ENCODE peak calls at places on chromosomes 4 and X, in four cellular contexts. One of them, this sample, is unnamed.

GRCh38 chr4:186734251-186734650 is 10.6 kb upstream of the FAT1 start:
- DNase-seq in upper lobe of left lung: no peak
- DNase-seq in GM10248: no peak
- DNase-seq in GM06990: no peak
- DNase-seq in this sample: no peak

GRCh38 chr4:182642831-182643230 is 274.4 kb downstream of the DCTD start:
- DNase-seq in upper lobe of left lung: no peak
- DNase-seq in GM10248: no peak
- DNase-seq in GM06990: no peak
- DNase-seq in this sample: no peak

GRCh38 chr4:74320559-74321118 is 12.4 kb downstream of the EPGN start:
- DNase-seq in upper lobe of left lung: no peak
- DNase-seq in GM10248: peak
- DNase-seq in GM06990: peak
- DNase-seq in this sample: no peak

GRCh38 chr4:103449285-103449684 is 251.1 kb upstream of the CENPE start:
- DNase-seq in upper lobe of left lung: no peak
- DNase-seq in GM10248: no peak
- DNase-seq in GM06990: no peak
- DNase-seq in this sample: no peak

GRCh38 chr4:122403860-122404259 is 25.0 kb downstream of the ADAD1 start:
- DNase-seq in upper lobe of left lung: no peak
- DNase-seq in GM10248: no peak
- DNase-seq in GM06990: no peak
- DNase-seq in this sample: no peak

GRCh38 chr4:123109129-123109528 is 186.7 kb upstream of the NUDT6 start:
- DNase-seq in upper lobe of left lung: no peak
- DNase-seq in GM10248: no peak
- DNase-seq in GM06990: no peak
- DNase-seq in this sample: no peak

GRCh38 chr4:189022441-189023035 is 883.3 kb downstream of the TRIML1 start:
- DNase-seq in upper lobe of left lung: no peak
- DNase-seq in GM10248: no peak
- DNase-seq in GM06990: no peak
- DNase-seq in this sample: no peak

GRCh38 chr4:73423184-73423583 is 12.8 kb upstream of the AFP start:
- DNase-seq in upper lobe of left lung: no peak
- DNase-seq in GM10248: no peak
- DNase-seq in GM06990: no peak
- DNase-seq in this sample: no peak

GRCh38 chr4:142265946-142266345 is 580.2 kb downstream of the INPP4B start:
- DNase-seq in upper lobe of left lung: no peak
- DNase-seq in GM10248: no peak
- DNase-seq in GM06990: no peak
- DNase-seq in this sample: no peak

GRCh38 chr4:20882500-20882899 is 182.2 kb downstream of the PACRGL start:
- DNase-seq in upper lobe of left lung: no peak
- DNase-seq in GM10248: no peak
- DNase-seq in GM06990: no peak
- DNase-seq in this sample: no peak

GRCh38 chr4:155079866-155080265 is 128.6 kb upstream of the NPY2R start:
- DNase-seq in upper lobe of left lung: no peak
- DNase-seq in GM10248: no peak
- DNase-seq in GM06990: no peak
- DNase-seq in this sample: no peak

GRCh38 chrX:130896026-130896425 is 7.0 kb downstream of the ENOX2 start:
- DNase-seq in upper lobe of left lung: no peak
- DNase-seq in GM10248: no peak
- DNase-seq in GM06990: no peak
- DNase-seq in this sample: no peak

GRCh38 chrX:25028726-25029125 is 13.0 kb upstream of the ARX start:
- DNase-seq in upper lobe of left lung: no peak
- DNase-seq in GM10248: no peak
- DNase-seq in GM06990: no peak
- DNase-seq in this sample: no peak

GRCh38 chrX:18098704-18099103 is 122.0 kb downstream of the BEND2 start:
- DNase-seq in upper lobe of left lung: peak
- DNase-seq in GM10248: no peak
- DNase-seq in GM06990: no peak
- DNase-seq in this sample: no peak

GRCh38 chrX:40153335-40154221 is 55.8 kb upstream of the BCOR start:
- DNase-seq in upper lobe of left lung: peak
- DNase-seq in GM10248: peak
- DNase-seq in GM06990: peak
- DNase-seq in this sample: no peak

GRCh38 chr4:117996891-117997290 is 37.4 kb upstream of the NDST3 start:
- DNase-seq in upper lobe of left lung: no peak
- DNase-seq in GM10248: no peak
- DNase-seq in GM06990: no peak
- DNase-seq in this sample: no peak

GRCh38 chrX:51487960-51488267 is 8.5 kb downstream of the NUDT11 start:
- DNase-seq in upper lobe of left lung: no peak
- DNase-seq in GM10248: no peak
- DNase-seq in GM06990: no peak
- DNase-seq in this sample: no peak

GRCh38 chr4:56410247-56410646 is 23.0 kb upstream of the AASDH start:
- DNase-seq in upper lobe of left lung: no peak
- DNase-seq in GM10248: no peak
- DNase-seq in GM06990: no peak
- DNase-seq in this sample: no peak

DNA sequence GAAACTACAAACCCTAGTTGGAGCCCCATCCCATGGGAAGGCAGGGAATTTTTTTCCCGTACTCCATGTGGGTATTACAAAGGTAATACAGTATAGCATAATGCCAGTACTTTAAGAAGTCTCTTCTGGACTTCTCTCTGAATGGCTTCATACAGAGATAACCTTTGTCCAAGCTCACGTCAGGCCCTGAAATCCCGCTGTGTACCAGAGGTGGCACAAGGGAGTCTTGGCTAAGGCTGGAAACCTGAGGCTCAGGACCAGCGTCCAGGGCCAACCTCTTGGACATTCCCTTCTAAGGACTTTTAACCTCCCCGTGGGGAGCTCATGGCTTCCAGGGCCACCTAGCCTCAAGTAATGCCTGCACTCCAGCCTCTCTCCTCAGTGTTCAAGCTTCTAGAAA is 338.9 kb upstream of the FAM241A start:
- DNase-seq in upper lobe of left lung: no peak
- DNase-seq in GM10248: no peak
- DNase-seq in GM06990: no peak
- DNase-seq in this sample: no peak
- TF ChIP-seq CTCF in upper lobe of left lung: no peak
- TF ChIP-seq CTCF in GM10248: no peak
- TF ChIP-seq CTCF in GM06990: peak
- TF ChIP-seq CTCF in this sample: peak

GRCh38 chr4:25531272-25531671 is 124.4 kb upstream of the SLC34A2 start:
- DNase-seq in upper lobe of left lung: no peak
- DNase-seq in GM10248: no peak
- DNase-seq in GM06990: no peak
- DNase-seq in this sample: no peak
- TF ChIP-seq CTCF in upper lobe of left lung: no peak
- TF ChIP-seq CTCF in GM10248: no peak
- TF ChIP-seq CTCF in GM06990: peak
- TF ChIP-seq CTCF in this sample: peak

GRCh38 chr4:143399113-143399949 is 62.7 kb downstream of the GAB1 start:
- DNase-seq in upper lobe of left lung: no peak
- DNase-seq in GM10248: no peak
- DNase-seq in GM06990: no peak
- DNase-seq in this sample: no peak
- TF ChIP-seq CTCF in upper lobe of left lung: peak
- TF ChIP-seq CTCF in GM10248: peak
- TF ChIP-seq CTCF in GM06990: peak
- TF ChIP-seq CTCF in this sample: peak

GRCh38 chr4:69823481-69824186 is 36.3 kb downstream of the SULT1E1 start:
- DNase-seq in upper lobe of left lung: no peak
- DNase-seq in GM10248: no peak
- DNase-seq in GM06990: no peak
- DNase-seq in this sample: no peak
- TF ChIP-seq CTCF in upper lobe of left lung: no peak
- TF ChIP-seq CTCF in GM10248: peak
- TF ChIP-seq CTCF in GM06990: peak
- TF ChIP-seq CTCF in this sample: peak

DNA sequence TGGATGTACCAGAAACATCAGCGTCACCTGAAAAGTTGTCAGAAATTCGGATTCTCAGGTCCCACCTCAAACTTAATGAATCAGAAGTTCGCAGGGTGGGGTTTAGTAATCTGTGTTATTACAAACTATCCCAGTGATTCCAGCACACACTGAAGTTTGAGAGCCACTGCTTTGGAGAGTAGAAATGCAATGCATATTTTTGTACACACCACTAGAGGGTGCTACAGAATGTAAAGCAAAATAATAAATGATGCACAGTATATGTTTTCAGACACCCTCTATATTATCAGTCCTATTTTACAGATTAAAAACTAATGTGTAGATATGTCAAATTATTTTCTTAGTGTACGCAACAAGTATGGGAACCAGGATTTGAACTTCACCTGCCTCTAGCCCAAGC is 2.5 kb upstream of the MORF4L2 start:
- DNase-seq in upper lobe of left lung: no peak
- DNase-seq in GM10248: peak
- DNase-seq in GM06990: peak
- DNase-seq in this sample: no peak
- TF ChIP-seq CTCF in upper lobe of left lung: peak
- TF ChIP-seq CTCF in GM10248: peak
- TF ChIP-seq CTCF in GM06990: peak
- TF ChIP-seq CTCF in this sample: peak

GRCh38 chrX:132636080-132636479 is 147.2 kb upstream of the MBNL3 start:
- DNase-seq in upper lobe of left lung: no peak
- DNase-seq in GM10248: no peak
- DNase-seq in GM06990: no peak
- DNase-seq in this sample: no peak
- TF ChIP-seq CTCF in upper lobe of left lung: no peak
- TF ChIP-seq CTCF in GM10248: no peak
- TF ChIP-seq CTCF in GM06990: no peak
- TF ChIP-seq CTCF in this sample: peak

GRCh38 chrX:49163555-49164419 is 1.2 kb downstream of the MAGIX start:
- DNase-seq in upper lobe of left lung: peak
- DNase-seq in GM10248: peak
- DNase-seq in GM06990: peak
- DNase-seq in this sample: peak
- TF ChIP-seq CTCF in upper lobe of left lung: peak
- TF ChIP-seq CTCF in GM10248: peak
- TF ChIP-seq CTCF in GM06990: peak
- TF ChIP-seq CTCF in this sample: peak

GRCh38 chr4:112321768-112322684 is 24.9 kb downstream of the ALPK1 start:
- DNase-seq in upper lobe of left lung: no peak
- DNase-seq in GM10248: peak
- DNase-seq in GM06990: peak
- DNase-seq in this sample: no peak
- TF ChIP-seq CTCF in upper lobe of left lung: peak
- TF ChIP-seq CTCF in GM10248: peak
- TF ChIP-seq CTCF in GM06990: peak
- TF ChIP-seq CTCF in this sample: peak

GRCh38 chr4:26319467-26320158 is 1.2 kb upstream of the RBPJ start:
- DNase-seq in upper lobe of left lung: peak
- DNase-seq in GM10248: peak
- DNase-seq in GM06990: peak
- DNase-seq in this sample: peak
- TF ChIP-seq CTCF in upper lobe of left lung: peak
- TF ChIP-seq CTCF in GM10248: peak
- TF ChIP-seq CTCF in GM06990: peak
- TF ChIP-seq CTCF in this sample: no peak